ENCODE peak calls at places on chromosomes 5 and 9, in ten cellular contexts. A, M, T, I, E, C, Q, X, G and O are unnamed samples.
A peak's percentile ranks its signal among the peaks of the same experiment; 100 is the strongest.

GRCh38 chr5:57171818-57172465 is 1.9 kb upstream of the GPBP1 start:
- DNase-seq in E (no peak), M (no peak), G (no peak), Q (no peak), A (no peak), T (no peak), I (peak; percentile 18), X (peak; percentile 56), C (no peak), O (peak; percentile 34)

GRCh38 chr9:128242828-128243485 is 32.9 kb downstream of the GOLGA2 start:
- DNase-seq in Q (no peak), C (no peak), A (no peak), G (no peak), T (no peak), E (no peak), X (no peak), M (no peak), I (no peak), O (no peak)

GRCh38 chr5:115961413-115962238 is 649 bp upstream of the LVRN start:
- DNase-seq in X (no peak), A (no peak), M (no peak), Q (no peak), G (peak; percentile 78), E (no peak), C (no peak), T (no peak), I (no peak), O (no peak)

GRCh38 chr5:14663734-14664269 is 716 bp upstream of the OTULIN start:
- DNase-seq in I (no peak), Q (no peak), X (no peak), E (no peak), T (no peak), G (no peak), M (no peak), C (no peak), A (no peak), O (no peak)

GRCh38 chr5:53334431-53334941 is 145.9 kb upstream of the FST start:
- DNase-seq in E (no peak), M (peak; percentile 74), T (no peak), Q (no peak), C (no peak), G (no peak), I (no peak), A (no peak), X (peak; percentile 88), O (no peak)

GRCh38 chr5:146533260-146533857 is 17.4 kb upstream of the GPR151 start:
- DNase-seq in A (peak; percentile 62), X (peak; percentile 53), E (peak; percentile 76), M (peak; percentile 38), Q (peak; percentile 63), G (peak; percentile 87), I (peak; percentile 31), T (peak; percentile 64), C (peak; percentile 49), O (peak; percentile 68)

GRCh38 chr5:173395257-173395932 is 67.2 kb upstream of the STC2 start:
- DNase-seq in E (no peak), X (peak; percentile 71), T (no peak), C (no peak), M (peak; percentile 37), I (no peak), Q (no peak), A (no peak), G (no peak), O (no peak)

GRCh38 chr5:179837076-179838011 is 16.6 kb downstream of the SQSTM1 start:
- DNase-seq in G (peak; percentile 58), A (no peak), Q (peak; percentile 54), T (no peak), E (no peak), I (no peak), X (no peak), C (no peak), M (no peak), O (no peak)

GRCh38 chr9:38129366-38129765 is 60.3 kb upstream of the SHB start:
- DNase-seq in M (no peak), C (no peak), X (no peak), E (no peak), I (no peak), G (no peak), A (no peak), T (no peak), Q (no peak), O (no peak)

GRCh38 chr9:18427691-18428090 is 46.3 kb upstream of the ADAMTSL1 start:
- DNase-seq in M (no peak), G (no peak), C (no peak), I (no peak), E (no peak), T (no peak), X (peak; percentile 30), A (no peak), Q (no peak), O (no peak)

GRCh38 chr5:140286424-140286823 is 16.5 kb downstream of the PFDN1 start:
- DNase-seq in T (no peak), X (no peak), C (no peak), G (no peak), A (no peak), M (no peak), Q (no peak), I (no peak), E (no peak), O (no peak)

GRCh38 chr5:19125956-19126713 is 861.9 kb downstream of the CDH18 start:
- DNase-seq in A (no peak), X (no peak), Q (no peak), E (no peak), G (no peak), T (no peak), C (no peak), I (no peak), M (no peak), O (no peak)

GRCh38 chr9:96585426-96585825 is 34.2 kb downstream of the CDC14B start:
- DNase-seq in A (no peak), G (no peak), X (no peak), Q (no peak), I (no peak), E (no peak), C (no peak), M (no peak), T (no peak), O (no peak)

GRCh38 chr9:122360891-122361290 is 9.9 kb upstream of the PTGS1 start:
- DNase-seq in G (peak; percentile 52), T (no peak), I (no peak), C (no peak), Q (no peak), E (no peak), X (peak; percentile 57), M (no peak), A (no peak), O (no peak)

GRCh38 chr5:55916986-55917385 is 65.8 kb downstream of the IL31RA start:
- DNase-seq in M (no peak), A (no peak), Q (no peak), T (no peak), C (no peak), I (no peak), X (no peak), E (no peak), G (no peak), O (no peak)

GRCh38 chr9:110058304-110058953 is 149.5 kb downstream of the C9orf152 start:
- DNase-seq in I (no peak), Q (no peak), C (no peak), G (no peak), X (peak; percentile 40), M (no peak), A (peak; percentile 61), T (peak; percentile 58), E (peak; percentile 25), O (peak; percentile 52)

GRCh38 chr9:110142868-110143866 is 64.8 kb downstream of the C9orf152 start:
- DNase-seq in C (no peak), E (no peak), I (no peak), T (no peak), Q (no peak), M (no peak), G (no peak), X (no peak), A (peak; percentile 8), O (peak; percentile 53)

GRCh38 chr5:160602744-160603143 is 181.1 kb downstream of the PTTG1 start:
- DNase-seq in M (no peak), I (no peak), E (no peak), Q (no peak), A (no peak), C (no peak), T (no peak), G (no peak), X (no peak), O (no peak)

GRCh38 chr5:142145106-142145900 is 36.7 kb downstream of the NDFIP1 start:
- DNase-seq in A (peak; percentile 22), I (no peak), E (peak; percentile 62), G (no peak), X (peak; percentile 72), Q (no peak), C (peak; percentile 38), T (peak; percentile 53), M (peak; percentile 14), O (peak; percentile 82)

GRCh38 chr9:81819859-81820546 is 108.2 kb upstream of the SPATA31D4 start:
- DNase-seq in A (no peak), Q (peak; percentile 86), G (no peak), C (no peak), M (no peak), I (no peak), E (peak; percentile 16), X (no peak), T (no peak), O (no peak)

GRCh38 chr9:121836382-121836885 is 185.0 kb downstream of the DAB2IP start:
- DNase-seq in E (no peak), C (no peak), Q (no peak), A (no peak), G (no peak), T (no peak), I (no peak), X (no peak), M (no peak), O (no peak)

GRCh38 chr9:92654481-92655301 is 15.2 kb downstream of the IPPK start:
- DNase-seq in T (no peak), M (no peak), E (no peak), C (no peak), Q (no peak), A (no peak), X (no peak), G (peak; percentile 66), I (no peak), O (no peak)